ENCODE peak calls at places on chromosomes 2 and 18, in five cellular contexts. T, M, E, P and C are unnamed samples.

GRCh38 chr2:57490746-57491145 is 555.9 kb upstream of the VRK2 start:
- DNase-seq in T (no peak), M (no peak), E (no peak), P (no peak), C (no peak)

GRCh38 chr2:162686336-162686735 is 152.2 kb downstream of the KCNH7 start:
- DNase-seq in T (no peak), M (no peak), E (no peak), P (no peak), C (no peak)

GRCh38 chr2:37928377-37928776 is 3.3 kb downstream of the RMDN2 start:
- DNase-seq in T (no peak), M (no peak), E (peak), P (no peak), C (no peak)

GRCh38 chr2:239892480-239893235 is 132.5 kb downstream of the NDUFA10 start:
- DNase-seq in T (no peak), M (no peak), E (no peak), P (no peak), C (no peak)

GRCh38 chr2:184558713-184559464 is 39.4 kb upstream of the ZNF804A start:
- DNase-seq in T (no peak), M (no peak), E (no peak), P (no peak), C (no peak)

GRCh38 chr2:162344617-162344950 is 652 bp downstream of the GCA start:
- DNase-seq in T (peak), M (no peak), E (no peak), P (no peak), C (no peak)

GRCh38 chr2:65032016-65032975 is 23.9 kb upstream of the CEP68 start:
- DNase-seq in T (no peak), M (no peak), E (no peak), P (no peak), C (no peak)

GRCh38 chr18:29780814-29781213 is 1261.7 kb downstream of the DSC3 start:
- DNase-seq in T (no peak), M (no peak), E (no peak), P (no peak), C (no peak)

GRCh38 chr2:28201711-28202180 is 190.9 kb upstream of the FOSL2 start:
- DNase-seq in T (peak), M (no peak), E (no peak), P (no peak), C (peak)

GRCh38 chr2:237181844-237182243 is 96.2 kb downstream of the COPS8 start:
- DNase-seq in T (no peak), M (no peak), E (no peak), P (no peak), C (no peak)

GRCh38 chr2:69212238-69213028 is 174.6 kb downstream of the GFPT1 start:
- DNase-seq in T (no peak), M (no peak), E (no peak), P (no peak), C (no peak)